ENCODE peak calls at places on chromosomes 6 and 20, in five cellular contexts. One of them, this sample, is unnamed.

GRCh38 chr6:467671-468082 is 76.1 kb downstream of the IRF4 start:
- DNase-seq in ELR: no peak
- DNase-seq in activated CD8-positive, alpha-beta memory T cell treated with anti-CD3 and anti-CD28 coated beads, Interleukin-2, amount 50 U/mL, for 48 hours: no peak
- DNase-seq in activated CD4-positive, alpha-beta T cell treated with anti-CD3 and anti-CD28 coated beads, Interleukin-2, amount 50 U/mL, for 4 hours: no peak
- DNase-seq in small intestine: no peak
- DNase-seq in this sample: no peak

GRCh38 chr6:107192739-107193296 is 77.5 kb upstream of the BEND3 start:
- DNase-seq in small intestine: no peak
- DNase-seq in ELR: no peak
- DNase-seq in activated CD8-positive, alpha-beta memory T cell treated with anti-CD3 and anti-CD28 coated beads, Interleukin-2, amount 50 U/mL, for 48 hours: no peak
- DNase-seq in activated CD4-positive, alpha-beta T cell treated with anti-CD3 and anti-CD28 coated beads, Interleukin-2, amount 50 U/mL, for 4 hours: no peak
- DNase-seq in this sample: peak

GRCh38 chr6:140354296-140354695 is 979.8 kb upstream of the CITED2 start:
- DNase-seq in activated CD8-positive, alpha-beta memory T cell treated with anti-CD3 and anti-CD28 coated beads, Interleukin-2, amount 50 U/mL, for 48 hours: no peak
- DNase-seq in activated CD4-positive, alpha-beta T cell treated with anti-CD3 and anti-CD28 coated beads, Interleukin-2, amount 50 U/mL, for 4 hours: no peak
- DNase-seq in small intestine: no peak
- DNase-seq in ELR: no peak
- DNase-seq in this sample: no peak

GRCh38 chr6:1527098-1527497 is 82.6 kb upstream of the FOXC1 start:
- DNase-seq in activated CD8-positive, alpha-beta memory T cell treated with anti-CD3 and anti-CD28 coated beads, Interleukin-2, amount 50 U/mL, for 48 hours: peak
- DNase-seq in ELR: peak
- DNase-seq in activated CD4-positive, alpha-beta T cell treated with anti-CD3 and anti-CD28 coated beads, Interleukin-2, amount 50 U/mL, for 4 hours: peak
- DNase-seq in small intestine: peak
- DNase-seq in this sample: peak

GRCh38 chr6:15948930-15949900 is 179.7 kb upstream of the MYLIP start:
- DNase-seq in small intestine: peak
- DNase-seq in activated CD4-positive, alpha-beta T cell treated with anti-CD3 and anti-CD28 coated beads, Interleukin-2, amount 50 U/mL, for 4 hours: no peak
- DNase-seq in ELR: no peak
- DNase-seq in activated CD8-positive, alpha-beta memory T cell treated with anti-CD3 and anti-CD28 coated beads, Interleukin-2, amount 50 U/mL, for 48 hours: no peak
- DNase-seq in this sample: peak

GRCh38 chr20:4130404-4131189 is 115.2 kb upstream of the RNF24 start:
- DNase-seq in activated CD4-positive, alpha-beta T cell treated with anti-CD3 and anti-CD28 coated beads, Interleukin-2, amount 50 U/mL, for 4 hours: peak
- DNase-seq in activated CD8-positive, alpha-beta memory T cell treated with anti-CD3 and anti-CD28 coated beads, Interleukin-2, amount 50 U/mL, for 48 hours: no peak
- DNase-seq in small intestine: no peak
- DNase-seq in ELR: peak
- DNase-seq in this sample: no peak

GRCh38 chr20:1467355-1468116 is 887 bp upstream of the NSFL1C start:
- DNase-seq in activated CD8-positive, alpha-beta memory T cell treated with anti-CD3 and anti-CD28 coated beads, Interleukin-2, amount 50 U/mL, for 48 hours: peak
- DNase-seq in ELR: no peak
- DNase-seq in small intestine: peak
- DNase-seq in activated CD4-positive, alpha-beta T cell treated with anti-CD3 and anti-CD28 coated beads, Interleukin-2, amount 50 U/mL, for 4 hours: no peak
- DNase-seq in this sample: peak

GRCh38 chr6:25288518-25288917 is 9.3 kb downstream of the CARMIL1 start:
- DNase-seq in small intestine: no peak
- DNase-seq in activated CD4-positive, alpha-beta T cell treated with anti-CD3 and anti-CD28 coated beads, Interleukin-2, amount 50 U/mL, for 4 hours: no peak
- DNase-seq in ELR: no peak
- DNase-seq in activated CD8-positive, alpha-beta memory T cell treated with anti-CD3 and anti-CD28 coated beads, Interleukin-2, amount 50 U/mL, for 48 hours: no peak
- DNase-seq in this sample: no peak

GRCh38 chr6:75852721-75853120 is 103.7 kb downstream of the MYO6 start:
- DNase-seq in activated CD4-positive, alpha-beta T cell treated with anti-CD3 and anti-CD28 coated beads, Interleukin-2, amount 50 U/mL, for 4 hours: no peak
- DNase-seq in ELR: peak
- DNase-seq in activated CD8-positive, alpha-beta memory T cell treated with anti-CD3 and anti-CD28 coated beads, Interleukin-2, amount 50 U/mL, for 48 hours: no peak
- DNase-seq in small intestine: peak
- DNase-seq in this sample: no peak

GRCh38 chr6:67544851-67545452 is 1090.1 kb upstream of the ADGRB3 start:
- DNase-seq in activated CD4-positive, alpha-beta T cell treated with anti-CD3 and anti-CD28 coated beads, Interleukin-2, amount 50 U/mL, for 4 hours: no peak
- DNase-seq in ELR: peak
- DNase-seq in activated CD8-positive, alpha-beta memory T cell treated with anti-CD3 and anti-CD28 coated beads, Interleukin-2, amount 50 U/mL, for 48 hours: no peak
- DNase-seq in small intestine: no peak
- DNase-seq in this sample: no peak

GRCh38 chr20:57712851-57713504 is 3.2 kb upstream of the PMEPA1 start:
- DNase-seq in activated CD8-positive, alpha-beta memory T cell treated with anti-CD3 and anti-CD28 coated beads, Interleukin-2, amount 50 U/mL, for 48 hours: no peak
- DNase-seq in small intestine: no peak
- DNase-seq in ELR: no peak
- DNase-seq in activated CD4-positive, alpha-beta T cell treated with anti-CD3 and anti-CD28 coated beads, Interleukin-2, amount 50 U/mL, for 4 hours: no peak
- DNase-seq in this sample: no peak

GRCh38 chr6:44226368-44227137 is 3.2 kb downstream of the SLC29A1 start:
- DNase-seq in small intestine: no peak
- DNase-seq in ELR: no peak
- DNase-seq in activated CD8-positive, alpha-beta memory T cell treated with anti-CD3 and anti-CD28 coated beads, Interleukin-2, amount 50 U/mL, for 48 hours: no peak
- DNase-seq in activated CD4-positive, alpha-beta T cell treated with anti-CD3 and anti-CD28 coated beads, Interleukin-2, amount 50 U/mL, for 4 hours: no peak
- DNase-seq in this sample: peak

GRCh38 chr6:147078602-147079001 is 125.6 kb upstream of the STXBP5 start:
- DNase-seq in ELR: peak
- DNase-seq in small intestine: no peak
- DNase-seq in activated CD4-positive, alpha-beta T cell treated with anti-CD3 and anti-CD28 coated beads, Interleukin-2, amount 50 U/mL, for 4 hours: no peak
- DNase-seq in activated CD8-positive, alpha-beta memory T cell treated with anti-CD3 and anti-CD28 coated beads, Interleukin-2, amount 50 U/mL, for 48 hours: no peak
- DNase-seq in this sample: peak

GRCh38 chr6:112464901-112465661 is 118.0 kb downstream of the RFPL4B start:
- DNase-seq in small intestine: no peak
- DNase-seq in activated CD4-positive, alpha-beta T cell treated with anti-CD3 and anti-CD28 coated beads, Interleukin-2, amount 50 U/mL, for 4 hours: no peak
- DNase-seq in activated CD8-positive, alpha-beta memory T cell treated with anti-CD3 and anti-CD28 coated beads, Interleukin-2, amount 50 U/mL, for 48 hours: no peak
- DNase-seq in ELR: no peak
- DNase-seq in this sample: no peak

GRCh38 chr6:13299403-13299821 is 28.9 kb downstream of the TBC1D7 start:
- DNase-seq in activated CD4-positive, alpha-beta T cell treated with anti-CD3 and anti-CD28 coated beads, Interleukin-2, amount 50 U/mL, for 4 hours: no peak
- DNase-seq in small intestine: no peak
- DNase-seq in activated CD8-positive, alpha-beta memory T cell treated with anti-CD3 and anti-CD28 coated beads, Interleukin-2, amount 50 U/mL, for 48 hours: no peak
- DNase-seq in ELR: no peak
- DNase-seq in this sample: peak

GRCh38 chr6:124870611-124871201 is 91.5 kb upstream of the RNF217 start:
- DNase-seq in activated CD4-positive, alpha-beta T cell treated with anti-CD3 and anti-CD28 coated beads, Interleukin-2, amount 50 U/mL, for 4 hours: no peak
- DNase-seq in ELR: peak
- DNase-seq in small intestine: peak
- DNase-seq in activated CD8-positive, alpha-beta memory T cell treated with anti-CD3 and anti-CD28 coated beads, Interleukin-2, amount 50 U/mL, for 48 hours: no peak
- DNase-seq in this sample: peak

GRCh38 chr20:33211817-33212424 is 5.2 kb upstream of the BPIFA3 start:
- DNase-seq in ELR: peak
- DNase-seq in activated CD8-positive, alpha-beta memory T cell treated with anti-CD3 and anti-CD28 coated beads, Interleukin-2, amount 50 U/mL, for 48 hours: no peak
- DNase-seq in small intestine: peak
- DNase-seq in activated CD4-positive, alpha-beta T cell treated with anti-CD3 and anti-CD28 coated beads, Interleukin-2, amount 50 U/mL, for 4 hours: peak
- DNase-seq in this sample: peak

GRCh38 chr6:67501738-67502137 is 1133.3 kb upstream of the ADGRB3 start:
- DNase-seq in activated CD4-positive, alpha-beta T cell treated with anti-CD3 and anti-CD28 coated beads, Interleukin-2, amount 50 U/mL, for 4 hours: no peak
- DNase-seq in small intestine: no peak
- DNase-seq in activated CD8-positive, alpha-beta memory T cell treated with anti-CD3 and anti-CD28 coated beads, Interleukin-2, amount 50 U/mL, for 48 hours: no peak
- DNase-seq in ELR: no peak
- DNase-seq in this sample: no peak

GRCh38 chr6:158110986-158111385 is 57.1 kb downstream of the SERAC1 start:
- DNase-seq in activated CD4-positive, alpha-beta T cell treated with anti-CD3 and anti-CD28 coated beads, Interleukin-2, amount 50 U/mL, for 4 hours: no peak
- DNase-seq in activated CD8-positive, alpha-beta memory T cell treated with anti-CD3 and anti-CD28 coated beads, Interleukin-2, amount 50 U/mL, for 48 hours: no peak
- DNase-seq in ELR: no peak
- DNase-seq in small intestine: no peak
- DNase-seq in this sample: no peak

GRCh38 chr20:19838981-19839576 is 81.0 kb downstream of the RIN2 start:
- DNase-seq in small intestine: no peak
- DNase-seq in activated CD4-positive, alpha-beta T cell treated with anti-CD3 and anti-CD28 coated beads, Interleukin-2, amount 50 U/mL, for 4 hours: no peak
- DNase-seq in ELR: no peak
- DNase-seq in activated CD8-positive, alpha-beta memory T cell treated with anti-CD3 and anti-CD28 coated beads, Interleukin-2, amount 50 U/mL, for 48 hours: no peak
- DNase-seq in this sample: no peak

GRCh38 chr6:169723200-169723909 is 945 bp downstream of the PHF10 start:
- DNase-seq in activated CD4-positive, alpha-beta T cell treated with anti-CD3 and anti-CD28 coated beads, Interleukin-2, amount 50 U/mL, for 4 hours: peak
- DNase-seq in small intestine: peak
- DNase-seq in activated CD8-positive, alpha-beta memory T cell treated with anti-CD3 and anti-CD28 coated beads, Interleukin-2, amount 50 U/mL, for 48 hours: peak
- DNase-seq in ELR: peak
- DNase-seq in this sample: peak

GRCh38 chr6:34926655-34927054 is 37.6 kb downstream of the ANKS1A start:
- DNase-seq in activated CD8-positive, alpha-beta memory T cell treated with anti-CD3 and anti-CD28 coated beads, Interleukin-2, amount 50 U/mL, for 48 hours: no peak
- DNase-seq in ELR: peak
- DNase-seq in small intestine: no peak
- DNase-seq in activated CD4-positive, alpha-beta T cell treated with anti-CD3 and anti-CD28 coated beads, Interleukin-2, amount 50 U/mL, for 4 hours: no peak
- DNase-seq in this sample: no peak

GRCh38 chr6:50602191-50602810 is 111.0 kb upstream of the TFAP2D start:
- DNase-seq in ELR: peak
- DNase-seq in activated CD4-positive, alpha-beta T cell treated with anti-CD3 and anti-CD28 coated beads, Interleukin-2, amount 50 U/mL, for 4 hours: no peak
- DNase-seq in activated CD8-positive, alpha-beta memory T cell treated with anti-CD3 and anti-CD28 coated beads, Interleukin-2, amount 50 U/mL, for 48 hours: no peak
- DNase-seq in small intestine: peak
- DNase-seq in this sample: peak

GRCh38 chr20:44552950-44553908 is 29.1 kb upstream of the PKIG start:
- DNase-seq in activated CD4-positive, alpha-beta T cell treated with anti-CD3 and anti-CD28 coated beads, Interleukin-2, amount 50 U/mL, for 4 hours: no peak
- DNase-seq in activated CD8-positive, alpha-beta memory T cell treated with anti-CD3 and anti-CD28 coated beads, Interleukin-2, amount 50 U/mL, for 48 hours: no peak
- DNase-seq in small intestine: no peak
- DNase-seq in ELR: peak
- DNase-seq in this sample: no peak

GRCh38 chr6:168647271-168647670 is 206.3 kb downstream of the SMOC2 start:
- DNase-seq in small intestine: no peak
- DNase-seq in activated CD8-positive, alpha-beta memory T cell treated with anti-CD3 and anti-CD28 coated beads, Interleukin-2, amount 50 U/mL, for 48 hours: no peak
- DNase-seq in ELR: no peak
- DNase-seq in activated CD4-positive, alpha-beta T cell treated with anti-CD3 and anti-CD28 coated beads, Interleukin-2, amount 50 U/mL, for 4 hours: no peak
- DNase-seq in this sample: no peak

GRCh38 chr6:85250586-85251216 is 199.2 kb upstream of the NT5E start:
- DNase-seq in activated CD4-positive, alpha-beta T cell treated with anti-CD3 and anti-CD28 coated beads, Interleukin-2, amount 50 U/mL, for 4 hours: no peak
- DNase-seq in ELR: no peak
- DNase-seq in small intestine: no peak
- DNase-seq in activated CD8-positive, alpha-beta memory T cell treated with anti-CD3 and anti-CD28 coated beads, Interleukin-2, amount 50 U/mL, for 48 hours: no peak
- DNase-seq in this sample: peak

GRCh38 chr6:19024737-19025136 is 637.6 kb downstream of the RNF144B start:
- DNase-seq in small intestine: peak
- DNase-seq in activated CD4-positive, alpha-beta T cell treated with anti-CD3 and anti-CD28 coated beads, Interleukin-2, amount 50 U/mL, for 4 hours: no peak
- DNase-seq in activated CD8-positive, alpha-beta memory T cell treated with anti-CD3 and anti-CD28 coated beads, Interleukin-2, amount 50 U/mL, for 48 hours: no peak
- DNase-seq in ELR: peak
- DNase-seq in this sample: peak

GRCh38 chr6:158605266-158605878 is 39.2 kb downstream of the DYNLT1 start:
- DNase-seq in activated CD8-positive, alpha-beta memory T cell treated with anti-CD3 and anti-CD28 coated beads, Interleukin-2, amount 50 U/mL, for 48 hours: peak
- DNase-seq in activated CD4-positive, alpha-beta T cell treated with anti-CD3 and anti-CD28 coated beads, Interleukin-2, amount 50 U/mL, for 4 hours: peak
- DNase-seq in small intestine: peak
- DNase-seq in ELR: peak
- DNase-seq in this sample: peak

GRCh38 chr6:24100336-24100735 is 25.7 kb upstream of the NRSN1 start:
- DNase-seq in activated CD4-positive, alpha-beta T cell treated with anti-CD3 and anti-CD28 coated beads, Interleukin-2, amount 50 U/mL, for 4 hours: no peak
- DNase-seq in ELR: no peak
- DNase-seq in small intestine: no peak
- DNase-seq in activated CD8-positive, alpha-beta memory T cell treated with anti-CD3 and anti-CD28 coated beads, Interleukin-2, amount 50 U/mL, for 48 hours: no peak
- DNase-seq in this sample: peak

GRCh38 chr6:19839788-19840187 is 2.6 kb downstream of the ID4 start:
- DNase-seq in small intestine: no peak
- DNase-seq in activated CD8-positive, alpha-beta memory T cell treated with anti-CD3 and anti-CD28 coated beads, Interleukin-2, amount 50 U/mL, for 48 hours: no peak
- DNase-seq in activated CD4-positive, alpha-beta T cell treated with anti-CD3 and anti-CD28 coated beads, Interleukin-2, amount 50 U/mL, for 4 hours: no peak
- DNase-seq in ELR: no peak
- DNase-seq in this sample: peak

GRCh38 chr6:148934534-148934933 is 187.7 kb downstream of the UST start:
- DNase-seq in ELR: no peak
- DNase-seq in small intestine: no peak
- DNase-seq in activated CD4-positive, alpha-beta T cell treated with anti-CD3 and anti-CD28 coated beads, Interleukin-2, amount 50 U/mL, for 4 hours: no peak
- DNase-seq in activated CD8-positive, alpha-beta memory T cell treated with anti-CD3 and anti-CD28 coated beads, Interleukin-2, amount 50 U/mL, for 48 hours: no peak
- DNase-seq in this sample: no peak

GRCh38 chr20:37396520-37397075 is 50.7 kb downstream of the SRC start:
- DNase-seq in ELR: no peak
- DNase-seq in activated CD8-positive, alpha-beta memory T cell treated with anti-CD3 and anti-CD28 coated beads, Interleukin-2, amount 50 U/mL, for 48 hours: no peak
- DNase-seq in small intestine: no peak
- DNase-seq in activated CD4-positive, alpha-beta T cell treated with anti-CD3 and anti-CD28 coated beads, Interleukin-2, amount 50 U/mL, for 4 hours: no peak
- DNase-seq in this sample: peak

GRCh38 chr6:128807577-128807976 is 75.4 kb upstream of the LAMA2 start:
- DNase-seq in activated CD4-positive, alpha-beta T cell treated with anti-CD3 and anti-CD28 coated beads, Interleukin-2, amount 50 U/mL, for 4 hours: no peak
- DNase-seq in small intestine: peak
- DNase-seq in activated CD8-positive, alpha-beta memory T cell treated with anti-CD3 and anti-CD28 coated beads, Interleukin-2, amount 50 U/mL, for 48 hours: no peak
- DNase-seq in ELR: peak
- DNase-seq in this sample: peak

GRCh38 chr6:99790679-99791078 is 184.0 kb downstream of the PRDM13 start:
- DNase-seq in activated CD8-positive, alpha-beta memory T cell treated with anti-CD3 and anti-CD28 coated beads, Interleukin-2, amount 50 U/mL, for 48 hours: no peak
- DNase-seq in activated CD4-positive, alpha-beta T cell treated with anti-CD3 and anti-CD28 coated beads, Interleukin-2, amount 50 U/mL, for 4 hours: no peak
- DNase-seq in small intestine: no peak
- DNase-seq in ELR: peak
- DNase-seq in this sample: peak

GRCh38 chr6:81451787-81452186 is 300.7 kb downstream of the TENT5A start:
- DNase-seq in activated CD4-positive, alpha-beta T cell treated with anti-CD3 and anti-CD28 coated beads, Interleukin-2, amount 50 U/mL, for 4 hours: no peak
- DNase-seq in small intestine: peak
- DNase-seq in ELR: peak
- DNase-seq in activated CD8-positive, alpha-beta memory T cell treated with anti-CD3 and anti-CD28 coated beads, Interleukin-2, amount 50 U/mL, for 48 hours: no peak
- DNase-seq in this sample: peak

GRCh38 chr6:81171991-81172740 is 580.3 kb downstream of the TENT5A start:
- DNase-seq in activated CD8-positive, alpha-beta memory T cell treated with anti-CD3 and anti-CD28 coated beads, Interleukin-2, amount 50 U/mL, for 48 hours: no peak
- DNase-seq in activated CD4-positive, alpha-beta T cell treated with anti-CD3 and anti-CD28 coated beads, Interleukin-2, amount 50 U/mL, for 4 hours: no peak
- DNase-seq in ELR: peak
- DNase-seq in small intestine: no peak
- DNase-seq in this sample: no peak

GRCh38 chr20:25103526-25103925 is 21.6 kb upstream of the VSX1 start:
- DNase-seq in activated CD8-positive, alpha-beta memory T cell treated with anti-CD3 and anti-CD28 coated beads, Interleukin-2, amount 50 U/mL, for 48 hours: no peak
- DNase-seq in activated CD4-positive, alpha-beta T cell treated with anti-CD3 and anti-CD28 coated beads, Interleukin-2, amount 50 U/mL, for 4 hours: no peak
- DNase-seq in ELR: no peak
- DNase-seq in small intestine: no peak
- DNase-seq in this sample: no peak

GRCh38 chr6:73078908-73079610 is 146.2 kb downstream of the KHDC1L start:
- DNase-seq in activated CD8-positive, alpha-beta memory T cell treated with anti-CD3 and anti-CD28 coated beads, Interleukin-2, amount 50 U/mL, for 48 hours: no peak
- DNase-seq in activated CD4-positive, alpha-beta T cell treated with anti-CD3 and anti-CD28 coated beads, Interleukin-2, amount 50 U/mL, for 4 hours: no peak
- DNase-seq in small intestine: no peak
- DNase-seq in ELR: peak
- DNase-seq in this sample: no peak

GRCh38 chr6:144013486-144013909 is 5.4 kb upstream of the PLAGL1 start:
- DNase-seq in activated CD8-positive, alpha-beta memory T cell treated with anti-CD3 and anti-CD28 coated beads, Interleukin-2, amount 50 U/mL, for 48 hours: peak
- DNase-seq in activated CD4-positive, alpha-beta T cell treated with anti-CD3 and anti-CD28 coated beads, Interleukin-2, amount 50 U/mL, for 4 hours: peak
- DNase-seq in small intestine: peak
- DNase-seq in ELR: peak
- DNase-seq in this sample: peak